ENCODE peak calls at places on chromosomes 13 and 19, in five cellular contexts. H is EL; M is heart right ventricle; W is NCI-H774; V is stimulated activated CD4-positive, alpha-beta T cell treated with anti-CD3 and anti-CD28 coated beads, Interleukin-1b, Interleukin-23, amount 100 ng/mL, for 1 hour. K is an unnamed sample.

GRCh38 chr13:112740502-112741131 is 50.8 kb downstream of the ATP11A start:
- DNase-seq in H (peak), M (peak), W (no peak), V (no peak), K (no peak)

GRCh38 chr13:21326155-21327030 is 132.7 kb downstream of the ZDHHC20 start:
- DNase-seq in H (peak), M (no peak), W (no peak), V (no peak), K (peak)

GRCh38 chr19:48445256-48445605 is 552 bp upstream of the GRWD1 start:
- DNase-seq in H (peak), M (peak), W (peak), V (no peak), K (no peak)

GRCh38 chr19:5436101-5436947 is 18.9 kb upstream of the ZNRF4 start:
- DNase-seq in H (peak), M (no peak), W (no peak), V (no peak), K (peak)

GRCh38 chr19:13286195-13286985 is 136.2 kb downstream of the IER2 start:
- DNase-seq in H (no peak), M (no peak), W (no peak), V (no peak), K (no peak)

GRCh38 chr19:46515879-46516350 is 20.2 kb upstream of the PNMA8B start:
- DNase-seq in H (peak), M (no peak), W (no peak), V (no peak), K (no peak)

GRCh38 chr19:28881616-28882015 is 331.3 kb downstream of the UQCRFS1 start:
- DNase-seq in H (no peak), M (no peak), W (no peak), V (no peak), K (no peak)

GRCh38 chr13:99165753-99166587 is 34.7 kb upstream of the UBAC2 start:
- DNase-seq in H (no peak), M (no peak), W (no peak), V (no peak), K (no peak)

GRCh38 chr13:73075546-73075945 is 16.7 kb downstream of the KLF5 start:
- DNase-seq in H (no peak), M (no peak), W (no peak), V (no peak), K (peak)

GRCh38 chr19:29376855-29377354 is 148.9 kb upstream of the VSTM2B start:
- DNase-seq in H (no peak), M (no peak), W (no peak), V (no peak), K (no peak)

GRCh38 chr19:39705578-39706188 is 1.4 kb downstream of the LGALS14 start:
- DNase-seq in H (no peak), M (no peak), W (no peak), V (no peak), K (no peak)

GRCh38 chr19:32599736-32600157 is 18.8 kb downstream of the PDCD5 start:
- DNase-seq in H (peak), M (peak), W (peak), V (peak), K (no peak)

GRCh38 chr13:110467516-110467915 is 94.0 kb downstream of the RAB20 start:
- DNase-seq in H (no peak), M (no peak), W (no peak), V (no peak), K (no peak)

K was measured in H1.